ENCODE peak calls at places on chromosomes 12 and 14, in four cellular contexts. J is Panc1, O is heart left ventricle, G is pancreas. H is an unnamed sample.

GRCh38 chr14:104113631-104114420 is 24.6 kb upstream of the KIF26A start:
- DNase-seq in J (no peak), O (peak; percentile 9), G (no peak), H (peak; percentile 2)

GRCh38 chr12:89685363-89685972 is 23.2 kb downstream of the ATP2B1 start:
- DNase-seq in O (no peak), J (no peak), G (no peak), H (no peak)

GRCh38 chr12:5200276-5201087 is 156.8 kb downstream of the KCNA5 start:
- DNase-seq in J (peak; percentile 4), G (peak; percentile 34), O (peak; percentile 54), H (no peak)

GRCh38 chr14:69246331-69246730 is 13.6 kb upstream of the GALNT16 start:
- DNase-seq in G (no peak), O (no peak), J (no peak), H (no peak)

GRCh38 chr14:64724578-64724930 is 20.3 kb downstream of the PLEKHG3 start:
- DNase-seq in O (no peak), J (no peak), G (no peak), H (no peak)

GRCh38 chr14:44494125-44494524 is 13.0 kb downstream of the FSCB start:
- DNase-seq in O (no peak), G (no peak), J (no peak), H (no peak)

GRCh38 chr12:117129391-117129790 is 30.2 kb upstream of the TESC start:
- DNase-seq in G (no peak), O (no peak), J (no peak), H (no peak)

GRCh38 chr14:23066368-23066767 is 9.0 kb upstream of the CDH24 start:
- DNase-seq in G (peak; percentile 7), O (no peak), J (no peak), H (no peak)

GRCh38 chr12:63226792-63227463 is 75.9 kb upstream of the AVPR1A start:
- DNase-seq in O (no peak), G (no peak), J (no peak), H (no peak)

GRCh38 chr12:69553626-69554248 is 31.5 kb upstream of the CCT2 start:
- DNase-seq in J (no peak), G (peak; percentile 13), O (no peak), H (no peak)

GRCh38 chr12:52765702-52766101 is 11.4 kb downstream of the KRT76 start:
- DNase-seq in G (no peak), J (no peak), O (no peak), H (no peak)

GRCh38 chr12:22312336-22312735 is 22.2 kb downstream of the ST8SIA1 start:
- DNase-seq in J (no peak), O (peak; percentile 57), G (no peak), H (no peak)

GRCh38 chr12:6828671-6829531 is 694 bp downstream of the P3H3 start:
- DNase-seq in O (peak; percentile 58), G (peak; percentile 55), J (no peak), H (no peak)

GRCh38 chr12:88388566-88389269 is 191.6 kb downstream of the KITLG start:
- DNase-seq in O (no peak), G (no peak), J (no peak), H (no peak)

GRCh38 chr12:68420225-68421008 is 88.3 kb upstream of the MDM1 start:
- DNase-seq in O (no peak), G (peak; percentile 17), J (no peak), H (no peak)

GRCh38 chr14:39440975-39441374 is 8.7 kb upstream of the FBXO33 start:
- DNase-seq in G (no peak), J (no peak), O (no peak), H (no peak)

GRCh38 chr12:112963227-112963861 is 15.0 kb upstream of the OAS2 start:
- DNase-seq in O (no peak), J (no peak), G (no peak), H (no peak)

GRCh38 chr12:54159140-54159539 is 29.6 kb downstream of the SMUG1 start:
- DNase-seq in O (no peak), G (peak; percentile 13), J (no peak), H (no peak)

GRCh38 chr14:90534838-90535555 is 138.2 kb downstream of the CALM1 start:
- DNase-seq in O (no peak), J (no peak), G (no peak), H (no peak)

GRCh38 chr12:11581179-11581755 is 68.2 kb upstream of the ETV6 start:
- DNase-seq in J (peak; percentile 13), G (peak; percentile 60), O (peak; percentile 60), H (peak; percentile 44)

GRCh38 chr12:77995436-77996167 is 164.9 kb downstream of the NAV3 start:
- DNase-seq in G (no peak), J (peak; percentile 27), O (no peak), H (no peak)

GRCh38 chr14:43360239-43360638 is 1146.8 kb downstream of the FSCB start:
- DNase-seq in O (no peak), J (no peak), G (no peak), H (no peak)

GRCh38 chr12:76890407-76891143 is 11.8 kb upstream of the CSRP2 start:
- DNase-seq in J (no peak), O (no peak), G (no peak), H (no peak)

GRCh38 chr12:113577464-113578121 is 105.9 kb upstream of the LHX5 start:
- DNase-seq in O (no peak), J (no peak), G (no peak), H (no peak)

GRCh38 chr12:116551952-116552749 is 7.0 kb upstream of the MAP1LC3B2 start:
- DNase-seq in O (no peak), J (no peak), G (no peak), H (no peak)

GRCh38 chr12:62686938-62687337 is 220.3 kb downstream of the MON2 start:
- DNase-seq in J (no peak), O (no peak), G (no peak), H (no peak)

GRCh38 chr14:93540235-93540634 is 109.5 kb downstream of the UNC79 start:
- DNase-seq in J (no peak), O (no peak), G (no peak), H (no peak)
- H3K9me3 ChIP-seq in J (no peaks in the 10 kb centered on the region), O (no peaks in the 10 kb centered on the region), G (no peaks in the 10 kb centered on the region), H (no peaks in the 10 kb centered on the region)

DNA sequence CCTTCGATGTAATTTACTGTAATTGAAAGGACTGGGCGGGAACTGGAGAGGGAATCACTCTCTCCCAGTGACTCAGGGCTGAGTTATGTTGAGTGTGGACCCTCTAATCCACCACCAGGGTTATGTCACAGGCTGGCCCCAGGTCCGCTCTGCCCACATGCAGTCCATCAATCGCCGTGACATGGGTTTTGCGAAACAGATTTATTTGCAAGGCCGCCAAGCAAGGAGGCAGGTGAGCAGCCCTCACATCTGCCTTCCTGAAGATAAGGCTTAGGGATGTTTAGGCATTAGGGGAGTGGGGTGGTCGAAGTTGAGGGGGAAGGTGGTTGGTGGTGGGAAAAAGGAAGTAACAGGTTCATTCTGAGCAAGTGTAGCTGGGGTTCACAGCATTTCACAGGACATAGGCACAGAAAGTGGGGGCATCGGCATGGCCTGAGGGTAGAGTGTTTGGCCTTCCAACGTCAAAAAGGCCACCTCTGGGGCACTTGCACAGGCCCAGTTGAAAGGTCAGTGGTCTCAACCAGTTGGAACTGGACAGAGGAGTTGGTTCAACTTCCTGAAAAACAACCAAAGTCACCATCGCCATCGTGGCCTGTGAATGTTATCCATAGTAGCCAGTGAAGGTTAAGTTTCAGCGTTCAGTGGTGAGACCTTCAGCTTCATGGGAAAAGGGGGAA is 66.9 kb downstream of the DNAH10 start:
- DNase-seq in J (no peak), O (no peak), G (no peak), H (no peak)
- H3K9me3 ChIP-seq in J (peaks cover 4% of the 10 kb centered on the region), O (peaks cover 21% of the 10 kb centered on the region), G (no peaks in the 10 kb centered on the region), H (no peaks in the 10 kb centered on the region)

DNA sequence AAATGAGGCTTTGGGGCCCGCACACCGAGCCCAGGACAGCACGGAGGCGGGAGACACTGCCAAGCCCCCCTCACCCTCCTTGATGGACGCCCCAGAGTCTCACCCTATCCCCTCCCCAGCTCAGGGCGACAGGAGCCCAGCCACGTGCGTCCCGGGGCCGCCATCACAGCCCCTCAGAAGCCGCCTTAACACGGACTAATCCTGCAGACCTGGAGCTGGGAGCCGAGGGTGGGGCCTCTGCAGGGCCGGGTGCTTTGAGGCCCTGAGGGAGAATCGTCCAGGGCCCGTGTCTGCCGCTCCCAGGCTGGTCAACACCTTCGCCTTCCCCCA is 79.7 kb upstream of the FBRSL1 start:
- DNase-seq in J (no peak), O (no peak), G (no peak), H (no peak)
- H3K9me3 ChIP-seq in J (no peaks in the 10 kb centered on the region), O (no peaks in the 10 kb centered on the region), G (no peaks in the 10 kb centered on the region), H (no peaks in the 10 kb centered on the region)

GRCh38 chr12:57998251-57998650 is 56.9 kb downstream of the ATP23 start:
- DNase-seq in G (no peak), O (no peak), J (no peak), H (no peak)

GRCh38 chr12:57996520-57996919 is 55.2 kb downstream of the ATP23 start:
- DNase-seq in J (no peak), G (no peak), O (no peak), H (no peak)

GRCh38 chr12:58000499-58000898 is 59.1 kb downstream of the ATP23 start:
- DNase-seq in O (no peak), J (no peak), G (no peak), H (no peak)
- H3K9me3 ChIP-seq in O (peaks cover 51% of the 10 kb centered on the region), J (peaks cover 5% of the 10 kb centered on the region), G (no peaks in the 10 kb centered on the region), H (peaks cover 4% of the 10 kb centered on the region)

DNA sequence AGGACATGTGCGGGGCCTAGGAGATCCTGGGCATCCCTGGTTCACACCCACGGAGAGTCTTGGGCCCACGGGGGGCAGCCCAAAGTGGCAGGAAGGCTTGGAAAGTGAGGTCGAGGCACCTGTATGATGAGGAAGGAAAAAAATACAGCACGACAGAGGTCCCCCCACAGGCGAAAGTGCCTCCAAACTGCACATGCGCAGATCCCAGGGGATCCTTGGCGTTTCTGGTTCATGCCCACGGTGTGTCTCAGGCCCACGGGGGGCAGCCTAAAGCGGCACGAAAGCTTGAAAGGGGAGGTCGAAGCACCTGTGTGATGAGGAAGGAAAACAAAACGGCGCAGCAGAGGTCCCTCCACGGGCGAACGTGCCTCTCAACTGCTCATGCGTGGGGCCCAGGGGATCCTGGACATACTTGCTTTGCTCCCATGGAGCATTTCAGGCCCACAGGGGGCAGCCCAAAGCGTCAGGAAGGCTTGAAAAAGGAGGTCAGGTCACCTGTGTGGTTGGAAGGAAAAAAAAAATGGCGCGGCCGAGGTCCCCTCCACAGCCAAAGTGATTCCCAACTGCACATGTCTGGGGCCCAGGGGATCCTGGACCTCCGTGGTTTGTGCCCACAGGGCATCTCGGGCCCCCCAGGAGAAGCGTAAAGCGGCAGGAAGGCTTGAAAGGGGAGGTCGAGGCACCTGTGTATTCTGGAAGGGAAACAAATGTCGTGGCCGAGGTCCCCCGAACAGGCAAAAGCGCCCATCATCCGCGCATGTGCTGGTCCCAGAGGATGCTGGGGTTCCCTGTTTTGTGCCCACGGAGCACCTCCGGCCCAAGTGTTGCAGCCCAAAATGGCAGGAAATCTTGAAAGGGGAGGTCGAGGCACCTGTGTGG is 582.6 kb downstream of the ALG10 start:
- DNase-seq in J (no peak), O (no peak), G (no peak), H (no peak)
- H3K9me3 ChIP-seq in J (no peaks in the 10 kb centered on the region), O (peaks cover 62% of the 10 kb centered on the region), G (no peaks in the 10 kb centered on the region), H (peaks cover 5% of the 10 kb centered on the region)

DNA sequence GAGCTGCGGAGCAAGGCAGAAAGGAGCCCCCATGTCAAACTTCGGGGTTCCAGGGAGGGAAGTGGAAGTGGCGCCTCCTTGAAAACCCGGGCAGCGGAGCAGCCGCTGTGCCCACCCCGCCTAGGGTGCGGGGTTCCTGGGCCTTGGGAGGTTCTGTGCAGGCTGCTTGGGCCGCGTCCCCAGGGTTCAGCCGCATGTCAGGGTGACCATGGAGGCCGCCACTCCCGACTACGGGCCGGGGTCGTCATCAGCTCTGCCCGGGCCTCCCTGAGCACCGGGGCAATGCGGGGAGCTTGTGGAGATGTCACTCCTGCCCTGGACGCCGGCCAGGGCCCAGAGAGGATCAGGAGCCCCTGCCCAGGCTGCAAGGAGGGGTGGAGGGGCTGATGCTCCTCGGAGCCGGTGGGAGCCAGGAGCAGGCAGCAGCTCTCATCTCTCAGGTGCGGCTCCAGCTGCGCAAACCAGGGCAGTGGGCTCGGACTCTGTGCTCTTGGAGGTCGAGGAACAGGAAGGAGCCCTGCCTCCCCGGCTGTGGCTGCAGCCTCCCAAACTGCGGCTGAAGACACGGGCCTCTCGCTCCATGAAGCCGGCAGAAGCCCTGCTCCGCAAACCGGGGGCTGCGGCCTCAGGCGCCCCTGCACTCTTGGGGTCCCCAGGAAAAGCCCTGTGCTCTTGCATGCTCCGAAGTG is 1286.5 kb downstream of the TMEM121 start:
- DNase-seq in J (no peak), G (no peak), O (no peak), H (no peak)
- H3K9me3 ChIP-seq in J (no peaks in the 10 kb centered on the region), G (no peaks in the 10 kb centered on the region), O (no peaks in the 10 kb centered on the region), H (no peaks in the 10 kb centered on the region)